ENCODE peak calls at places on chromosomes 5 and 9, in ten cellular contexts. G, L, Q, R, O, E, V, W, M and S are unnamed samples. For H3K27me3, the result is how much of the 10 kb centered on the place peaks cover.

GRCh38 chr5:40171971-40172370 is 507.7 kb upstream of the PTGER4 start:
- DNase-seq in R (peak), M (no peak), W (peak), E (no peak), G (no peak), V (peak), L (no peak), Q (no peak), O (no peak), S (no peak)

GRCh38 chr5:16889203-16889971 is 46.7 kb downstream of the MYO10 start:
- DNase-seq in O (no peak), L (no peak), G (no peak), V (no peak), E (peak), R (peak), W (peak), M (no peak), Q (no peak), S (no peak)

GRCh38 chr5:117679046-117679445 is 1104.4 kb upstream of the SEMA6A start:
- DNase-seq in L (no peak), M (no peak), R (no peak), E (no peak), O (no peak), G (no peak), V (no peak), W (no peak), Q (no peak), S (no peak)

GRCh38 chr5:149581931-149582768 is 852 bp downstream of the ARHGEF37 start:
- DNase-seq in O (no peak), G (no peak), M (no peak), Q (no peak), L (no peak), R (peak), W (peak), V (peak), E (no peak), S (no peak)

GRCh38 chr5:174287761-174288160 is 242.3 kb downstream of the NSG2 start:
- DNase-seq in Q (no peak), R (no peak), G (no peak), W (no peak), E (no peak), V (no peak), O (no peak), L (no peak), M (no peak), S (no peak)

GRCh38 chr9:109975574-109976327 is 195.8 kb downstream of the PALM2AKAP2 start:
- DNase-seq in E (peak), Q (no peak), W (no peak), L (no peak), O (no peak), R (no peak), M (no peak), V (no peak), G (no peak), S (no peak)

GRCh38 chr9:79661279-79661678 is 89.5 kb downstream of the TLE4 start:
- DNase-seq in M (no peak), G (no peak), V (no peak), R (no peak), E (no peak), W (peak), O (no peak), L (no peak), Q (no peak), S (no peak)

GRCh38 chr9:469672-470040 is 255.0 kb downstream of the DOCK8 start:
- DNase-seq in W (no peak), G (no peak), V (no peak), R (no peak), L (peak), Q (no peak), M (peak), O (peak), E (no peak), S (no peak)

GRCh38 chr5:84634256-84634655 is 249.6 kb upstream of the EDIL3 start:
- DNase-seq in V (peak), W (no peak), O (no peak), G (peak), Q (no peak), R (no peak), E (peak), L (no peak), M (peak), S (no peak)

GRCh38 chr5:39024005-39024404 is 50.2 kb downstream of the RICTOR start:
- DNase-seq in W (no peak), E (peak), L (no peak), M (peak), V (no peak), Q (no peak), G (no peak), O (no peak), R (peak), S (no peak)

GRCh38 chr5:14236757-14237156 is 93.6 kb downstream of the TRIO start:
- DNase-seq in V (no peak), M (no peak), O (no peak), Q (no peak), E (no peak), R (no peak), W (no peak), L (no peak), G (no peak), S (no peak)

GRCh38 chr9:83537331-83538171 is 650 bp downstream of the FRMD3 start:
- DNase-seq in G (no peak), M (peak), R (peak), Q (no peak), E (no peak), W (peak), V (peak), O (peak), L (no peak), S (no peak)

GRCh38 chr5:92468307-92468706 is 1085.2 kb upstream of the ARRDC3 start:
- DNase-seq in R (no peak), M (no peak), V (no peak), O (no peak), E (no peak), W (no peak), Q (no peak), L (no peak), G (no peak), S (no peak)

GRCh38 chr5:175384724-175385552 is 59.0 kb downstream of the DRD1 start:
- DNase-seq in W (no peak), V (no peak), R (no peak), M (no peak), E (no peak), Q (no peak), O (no peak), G (no peak), L (no peak), S (no peak)

GRCh38 chr5:153158608-153159007 is 331.9 kb upstream of the GRIA1 start:
- DNase-seq in R (no peak), M (no peak), L (no peak), G (no peak), Q (no peak), W (no peak), O (no peak), E (no peak), V (peak), S (no peak)

GRCh38 chr9:17269799-17270198 is 135.0 kb downstream of the CNTLN start:
- DNase-seq in G (no peak), O (no peak), M (no peak), E (no peak), V (no peak), W (no peak), L (no peak), Q (no peak), R (no peak), S (no peak)

GRCh38 chr5:148666353-148666752 is 12.0 kb upstream of the HTR4 start:
- DNase-seq in R (no peak), E (no peak), O (no peak), V (no peak), Q (no peak), W (no peak), M (no peak), L (no peak), G (no peak), S (no peak)

GRCh38 chr9:14240491-14240890 is 73.5 kb downstream of the NFIB start:
- DNase-seq in O (no peak), W (peak), V (no peak), G (no peak), Q (no peak), M (no peak), L (no peak), E (no peak), R (no peak), S (no peak)

GRCh38 chr5:72092074-72092473 is 15.2 kb upstream of the MAP1B start:
- DNase-seq in V (no peak), G (no peak), W (no peak), L (no peak), O (no peak), R (no peak), M (no peak), E (no peak), Q (no peak), S (no peak)
- H3K27me3 ChIP-seq in V (under half), G (under half), W (under half), L (under half), O (under half), R (under half), M (under half), E (under half), Q (under half), S (under half)

DNA sequence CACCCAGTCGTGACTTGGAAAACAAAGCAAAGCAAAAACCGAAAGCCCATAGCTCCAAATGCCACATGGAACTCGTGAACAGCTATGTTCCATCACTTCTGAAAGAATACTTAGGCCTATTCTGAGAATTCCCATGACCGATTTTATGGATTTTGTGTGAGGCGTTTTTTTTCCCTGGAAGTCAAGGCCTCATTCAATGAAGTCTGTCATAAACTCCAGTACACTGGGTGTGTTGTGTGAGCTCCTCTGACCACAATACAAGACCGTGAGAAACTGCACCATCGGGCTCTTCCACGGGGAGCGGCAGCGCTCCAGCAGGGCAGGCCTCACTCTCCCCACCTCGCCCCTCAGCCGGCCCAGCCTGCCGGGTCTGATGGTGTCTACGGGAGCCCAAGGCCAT is 209.5 kb downstream of the FANCC start:
- DNase-seq in E (no peak), V (no peak), R (no peak), G (no peak), Q (no peak), L (no peak), W (no peak), O (no peak), M (no peak), S (no peak)
- H3K27ac ChIP-seq in E (peak), V (no peak), R (no peak), G (no peak), Q (no peak), L (no peak), W (no peak), O (peak), M (peak), S (no peak)

GRCh38 chr9:133727277-133727875 is 10.8 kb downstream of the SARDH start:
- DNase-seq in L (no peak), W (no peak), M (no peak), E (no peak), O (no peak), Q (peak), G (peak), V (no peak), R (no peak), S (no peak)

GRCh38 chr9:133728856-133729645 is 9.1 kb downstream of the SARDH start:
- DNase-seq in E (no peak), W (no peak), Q (peak), L (no peak), G (peak), M (no peak), O (no peak), R (no peak), V (no peak), S (no peak)

GRCh38 chr9:133725886-133726285 is 12.3 kb downstream of the SARDH start:
- DNase-seq in G (no peak), R (no peak), W (no peak), Q (peak), L (no peak), O (no peak), V (no peak), M (no peak), E (no peak), S (no peak)

GRCh38 chr9:133727876-133728441 is 10.2 kb downstream of the SARDH start:
- DNase-seq in G (peak), Q (peak), W (no peak), V (no peak), E (no peak), M (no peak), O (no peak), L (no peak), R (no peak), S (no peak)

DNA sequence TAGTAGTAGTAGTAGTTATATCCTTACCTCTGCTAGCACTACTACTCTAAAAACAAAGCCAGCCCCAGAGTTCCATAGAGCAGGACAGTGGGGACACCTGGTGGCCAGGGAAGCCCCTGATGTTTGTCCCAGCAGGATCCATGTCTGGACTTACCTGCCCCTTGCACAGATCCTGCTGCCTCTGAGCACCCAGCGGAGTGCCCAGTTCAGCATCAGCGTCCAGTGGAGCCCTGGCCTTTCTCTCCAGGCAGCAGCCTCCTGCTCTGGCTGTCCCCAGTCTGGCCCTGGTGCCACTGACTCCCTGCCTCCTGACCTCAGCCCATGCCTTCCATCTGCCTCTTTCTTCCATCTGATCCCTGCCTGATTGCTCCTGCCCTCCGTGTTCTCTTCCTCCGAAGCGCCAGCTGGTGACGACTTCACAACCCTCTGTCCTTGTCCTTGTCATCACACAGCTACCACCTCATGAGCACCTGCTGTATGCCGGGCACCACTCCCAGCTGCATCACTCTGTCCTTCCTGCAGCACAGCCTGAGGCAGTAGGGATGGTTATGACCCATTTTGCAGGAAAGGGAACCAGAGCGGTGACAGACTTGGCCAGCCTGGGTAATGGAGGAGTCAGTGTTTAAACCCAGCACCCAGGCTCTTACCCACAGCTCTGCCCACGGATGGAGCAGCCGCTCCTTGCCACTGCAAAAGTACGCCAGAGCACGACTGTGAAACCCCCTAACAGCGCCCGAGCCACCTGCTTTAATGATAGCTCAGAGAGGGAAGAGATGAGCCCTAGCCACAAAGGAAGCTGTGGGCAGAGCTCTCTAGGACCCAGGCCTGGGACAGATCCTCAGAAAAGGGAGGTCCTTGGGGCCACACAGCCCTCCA is 11.5 kb downstream of the SARDH start:
- DNase-seq in Q (peak), R (peak), O (peak), L (no peak), W (peak), E (peak), M (peak), G (peak), V (peak), S (peak)
- H3K27me3 ChIP-seq in Q (under half), R (under half), O (half or more), L (half or more), W (under half), E (under half), M (under half), G (under half), V (under half), S (under half)

GRCh38 chr9:18330736-18331335 is 143.1 kb upstream of the ADAMTSL1 start:
- DNase-seq in W (peak), L (no peak), R (no peak), E (no peak), O (no peak), G (no peak), Q (no peak), M (no peak), V (peak), S (no peak)
- H3K27ac ChIP-seq in W (peak), L (no peak), R (no peak), E (no peak), O (no peak), G (no peak), Q (no peak), M (no peak), V (no peak), S (no peak)